ENCODE peak calls at places on chromosomes 4 and X, in four cellular contexts. L is activated T-cell treated with anti-CD3 and anti-CD28 coated beads, Interleukin-2, amount 50 U/mL, for 72 hours; H is spleen; A is BJ. G is an unnamed sample.
A peak's percentile ranks its signal among the peaks of the same experiment; 100 is the strongest.

GRCh38 chrX:3143043-3143799 is 102.0 kb downstream of the ARSF start:
- DNase-seq in L (no peak), H (no peak), A (no peak), G (no peak)

GRCh38 chr4:87179751-87180150 is 40.7 kb downstream of the KLHL8 start:
- DNase-seq in L (no peak), H (no peak), A (no peak), G (no peak)

GRCh38 chrX:49106930-49107329 is 16.6 kb downstream of the GPKOW start:
- DNase-seq in L (no peak), H (no peak), A (no peak), G (peak; percentile 14)

GRCh38 chr4:106495498-106495897 is 126.9 kb upstream of the GIMD1 start:
- DNase-seq in L (no peak), H (no peak), A (peak; percentile 73), G (no peak)

GRCh38 chr4:67635331-67635730 is 65.6 kb downstream of the UBA6 start:
- DNase-seq in L (no peak), H (no peak), A (no peak), G (peak; percentile 6)

GRCh38 chrX:154779261-154779660 is 16.6 kb downstream of the DKC1 start:
- DNase-seq in L (no peak), H (no peak), A (no peak), G (no peak)

GRCh38 chr4:8230891-8231290 is 31.8 kb downstream of the SH3TC1 start:
- DNase-seq in L (no peak), H (no peak), A (no peak), G (no peak)

GRCh38 chrX:144840616-144841015 is 406.7 kb upstream of the SPANXN1 start:
- DNase-seq in L (no peak), H (no peak), A (no peak), G (no peak)

GRCh38 chrX:40085714-40086113 is 12.0 kb downstream of the BCOR start:
- DNase-seq in L (no peak), H (no peak), A (no peak), G (no peak)

GRCh38 chr4:145278341-145279121 is 98.1 kb upstream of the OTUD4 start:
- DNase-seq in L (no peak), H (no peak), A (peak; percentile 23), G (no peak)

GRCh38 chrX:22526339-22526738 is 253.6 kb downstream of the CBLL2 start:
- DNase-seq in L (no peak), H (no peak), A (no peak), G (no peak)

GRCh38 chrX:9730078-9730477 is 35.6 kb downstream of the GPR143 start:
- DNase-seq in L (no peak), H (no peak), A (no peak), G (no peak)

GRCh38 chrX:12920990-12921389 is 14.6 kb downstream of the TLR8 start:
- DNase-seq in L (no peak), H (no peak), A (no peak), G (no peak)

GRCh38 chrX:49910344-49910743 is 12.1 kb upstream of the CLCN5 start:
- DNase-seq in L (no peak), H (no peak), A (no peak), G (no peak)

GRCh38 chrX:155070975-155071693 is at the start of the genes BRCC3, CMC4 and MTCP1:
- DNase-seq in L (peak; percentile 84), H (peak; percentile 96), A (no peak), G (peak; percentile 78)

GRCh38 chr4:26028133-26028792 is 114.2 kb downstream of the SMIM20 start:
- DNase-seq in L (no peak), H (no peak), A (no peak), G (no peak)

GRCh38 chrX:152959626-152960025 is 34.3 kb downstream of the PNMA5 start:
- DNase-seq in L (no peak), H (no peak), A (no peak), G (no peak)

GRCh38 chr4:84971319-84971932 is 4.9 kb upstream of the WDFY3 start:
- DNase-seq in L (no peak), H (no peak), A (no peak), G (peak; percentile 55)

GRCh38 chr4:3720461-3720860 is 45.7 kb upstream of the ADRA2C start:
- DNase-seq in L (no peak), H (no peak), A (no peak), G (no peak)

GRCh38 chr4:188960411-188961093 is 821.3 kb downstream of the TRIML1 start:
- DNase-seq in L (no peak), H (no peak), A (no peak), G (no peak)

GRCh38 chr4:185838104-185838452 is 26.1 kb upstream of the SORBS2 start:
- DNase-seq in L (no peak), H (no peak), A (no peak), G (no peak)

GRCh38 chr4:172344266-172344772 is 531.1 kb downstream of the GALNTL6 start:
- DNase-seq in L (no peak), H (no peak), A (no peak), G (no peak)

GRCh38 chr4:17325098-17325497 is 186.8 kb downstream of the QDPR start:
- DNase-seq in L (no peak), H (no peak), A (no peak), G (no peak)

GRCh38 chr4:48065587-48066052 is 49.0 kb downstream of the NIPAL1 start:
- DNase-seq in L (peak; percentile 32), H (no peak), A (no peak), G (no peak)

GRCh38 chr4:147117400-147117799 is 171.7 kb upstream of the TTC29 start:
- DNase-seq in L (no peak), H (no peak), A (no peak), G (no peak)

GRCh38 chr4:184891765-184892164 is 66.0 kb upstream of the ACSL1 start:
- DNase-seq in L (no peak), H (no peak), A (no peak), G (no peak)

GRCh38 chrX:37692918-37693317 is 7.3 kb downstream of the XK start:
- DNase-seq in L (no peak), H (no peak), A (no peak), G (no peak)

GRCh38 chrX:45743081-45743533 is 542.4 kb upstream of the DIPK2B start:
- DNase-seq in L (no peak), H (no peak), A (no peak), G (no peak)

GRCh38 chrX:10922158-10922557 is 189.0 kb upstream of the HCCS start:
- DNase-seq in L (no peak), H (no peak), A (peak; percentile 53), G (no peak)

G was measured in putamen.